ENCODE peak calls at places on chromosomes 13 and 19, in five cellular contexts. D is activated T-cell treated with anti-CD3 and anti-CD28 coated beads, Interleukin-2, amount 50 U/mL, for 72 hours; M is central memory CD4-positive, alpha-beta T cell; E is NCI-H460; B is brain microvascular endothelial cell. K is an unnamed sample.

GRCh38 chr19:38932425-38933179 is 1.9 kb downstream of the MRPS12 start:
- DNase-seq in D (peak; percentile 45), M (peak; percentile 17), E (no peak), B (peak; percentile 40), K (peak; percentile 76)

GRCh38 chr13:110575322-110576069 is 14.0 kb upstream of the RAB20 start:
- DNase-seq in D (peak; percentile 24), M (no peak), E (peak; percentile 22), B (peak; percentile 14), K (peak; percentile 48)

GRCh38 chr19:18253716-18254115 is 20.5 kb downstream of the IQCN start:
- DNase-seq in D (no peak), M (no peak), E (no peak), B (no peak), K (no peak)

GRCh38 chr13:30572859-30573275 is 44.9 kb upstream of the USPL1 start:
- DNase-seq in D (no peak), M (peak; percentile 38), E (peak; percentile 40), B (peak; percentile 42), K (peak; percentile 79)

GRCh38 chr13:36362914-36363313 is 16.7 kb upstream of the SPART start:
- DNase-seq in D (no peak), M (no peak), E (no peak), B (no peak), K (no peak)

GRCh38 chr19:54325194-54325621 is 12.2 kb upstream of the LILRA5 start:
- DNase-seq in D (peak; percentile 41), M (peak; percentile 60), E (peak; percentile 17), B (peak; percentile 31), K (peak; percentile 67)

GRCh38 chr13:79481685-79482052 is 714 bp downstream of the NDFIP2 start:
- DNase-seq in D (peak; percentile 74), M (peak; percentile 22), E (no peak), B (no peak), K (peak; percentile 69)

GRCh38 chr13:87777395-87777794 is 106.2 kb downstream of the SLITRK5 start:
- DNase-seq in D (no peak), M (no peak), E (peak; percentile 6), B (no peak), K (no peak)

GRCh38 chr19:48258350-48258749 is 2.6 kb upstream of the CARD8 start:
- DNase-seq in D (peak; percentile 29), M (peak; percentile 43), E (no peak), B (no peak), K (peak; percentile 50)

GRCh38 chr13:110417537-110417908 is 110.4 kb downstream of the COL4A2 start:
- DNase-seq in D (no peak), M (no peak), E (no peak), B (no peak), K (no peak)

GRCh38 chr13:51793570-51794273 is 10.2 kb downstream of the DHRS12 start:
- DNase-seq in D (peak; percentile 65), M (no peak), E (peak; percentile 42), B (peak; percentile 85), K (peak; percentile 80)

GRCh38 chr19:30281903-30282302 is 90.3 kb upstream of the ZNF536 start:
- DNase-seq in D (no peak), M (no peak), E (no peak), B (no peak), K (no peak)

GRCh38 chr13:86269511-86269910 is 470.3 kb upstream of the SLITRK6 start:
- DNase-seq in D (no peak), M (no peak), E (no peak), B (no peak), K (no peak)

GRCh38 chr13:113196970-113197737 is 11.3 kb downstream of the PCID2 start:
- DNase-seq in D (no peak), M (no peak), E (no peak), B (no peak), K (no peak)

GRCh38 chr13:39575641-39576238 is 27.3 kb downstream of the LHFPL6 start:
- DNase-seq in D (no peak), M (no peak), E (no peak), B (no peak), K (no peak)

GRCh38 chr13:96672016-96672415 is 322.3 kb downstream of the OXGR1 start:
- DNase-seq in D (no peak), M (no peak), E (no peak), B (no peak), K (no peak)

GRCh38 chr19:2494084-2494446 is 18.1 kb downstream of the GADD45B start:
- DNase-seq in D (no peak), M (no peak), E (no peak), B (peak; percentile 53), K (no peak)

GRCh38 chr13:24627090-24627714 is 53.0 kb upstream of the ATP12A start:
- DNase-seq in D (no peak), M (no peak), E (no peak), B (no peak), K (peak; percentile 8)

GRCh38 chr13:44108345-44108858 is 228.7 kb downstream of the LACC1 start:
- DNase-seq in D (no peak), M (no peak), E (no peak), B (no peak), K (peak; percentile 20)

K was measured in erythroblast.